ENCODE peak calls at places on chromosomes 6 and 20, in ten cellular contexts. N is NCI-H345; J is neural crest cell; P is left colon; H is effector CD4-positive, alpha-beta T cell; A is mesenteric fat pad; Z is hypothalamus; F is activated CD4-positive, CD25-positive, alpha-beta regulatory T cell; C is NCI-H774; K is HT1080. X is an unnamed sample.

GRCh38 chr6:149473080-149474052 is 11.4 kb downstream of the ZC3H12D start:
- DNase-seq in F (no peak), K (peak; percentile 31), Z (no peak), C (no peak), P (peak; percentile 86), N (peak; percentile 69), H (no peak), A (no peak), J (no peak), X (no peak)

GRCh38 chr6:11851405-11851804 is 72.8 kb upstream of the ADTRP start:
- DNase-seq in A (no peak), K (peak; percentile 74), Z (no peak), C (no peak), N (no peak), F (no peak), H (no peak), P (no peak), J (no peak), X (no peak)

GRCh38 chr6:8982659-8983058 is 547.3 kb upstream of the SLC35B3 start:
- DNase-seq in K (no peak), P (no peak), A (no peak), C (no peak), N (no peak), H (no peak), F (no peak), Z (no peak), J (no peak), X (no peak)

GRCh38 chr6:42049116-42049809 is 1.1 kb upstream of the TAF8 start:
- DNase-seq in Z (no peak), H (no peak), F (no peak), N (no peak), P (no peak), C (no peak), K (no peak), J (no peak), A (no peak), X (no peak)

GRCh38 chr20:34980543-34981213 is 25.0 kb downstream of the MYH7B start:
- DNase-seq in J (no peak), Z (no peak), C (peak; percentile 16), K (no peak), A (no peak), H (no peak), P (peak; percentile 66), F (no peak), N (no peak), X (peak; percentile 36)

GRCh38 chr6:98808522-98809210 is 25.7 kb upstream of the POU3F2 start:
- DNase-seq in C (no peak), F (no peak), A (no peak), N (no peak), Z (no peak), H (no peak), P (no peak), K (peak; percentile 86), J (no peak), X (no peak)

GRCh38 chr20:58566981-58567380 is 51.8 kb upstream of the APCDD1L start:
- DNase-seq in C (no peak), N (no peak), F (no peak), K (no peak), Z (no peak), A (no peak), J (no peak), H (no peak), P (no peak), X (no peak)

GRCh38 chr20:49865559-49865958 is 49.8 kb downstream of the SPATA2 start:
- DNase-seq in J (no peak), A (no peak), H (no peak), Z (no peak), N (no peak), C (no peak), P (no peak), K (no peak), F (no peak), X (no peak)

GRCh38 chr6:90893385-90893784 is 306.5 kb upstream of the MAP3K7 start:
- DNase-seq in F (no peak), K (no peak), N (no peak), P (no peak), C (no peak), A (no peak), Z (no peak), J (no peak), H (no peak), X (no peak)

GRCh38 chr20:2699775-2700413 is 7.3 kb downstream of the EBF4 start:
- DNase-seq in H (no peak), A (no peak), P (no peak), J (no peak), K (no peak), Z (no peak), N (no peak), C (no peak), F (no peak), X (no peak)

X was measured in G401.